ENCODE peak calls at places on chromosomes 7 and 10, in six cellular contexts. One of them, this sample, is unnamed. For H3K36me3, the result is how much of the 10 kb centered on the place peaks cover.

GRCh38 chr10:12729885-12730284 is 271.6 kb downstream of the CCDC3 start:
- DNase-seq in body of pancreas: no peak
- DNase-seq in psoas muscle: no peak
- DNase-seq in right lobe of liver: no peak
- DNase-seq in tibial nerve: no peak
- DNase-seq in mesenchymal stem cell: no peak
- DNase-seq in this sample: no peak

GRCh38 chr7:98681951-98682350 is 64.9 kb downstream of the NPTX2 start:
- DNase-seq in psoas muscle: no peak
- DNase-seq in mesenchymal stem cell: no peak
- DNase-seq in body of pancreas: no peak
- DNase-seq in tibial nerve: no peak
- DNase-seq in right lobe of liver: no peak
- DNase-seq in this sample: no peak

GRCh38 chr10:22475527-22475856 is 130.2 kb downstream of the SPAG6 start:
- DNase-seq in mesenchymal stem cell: no peak
- DNase-seq in body of pancreas: no peak
- DNase-seq in psoas muscle: no peak
- DNase-seq in tibial nerve: no peak
- DNase-seq in right lobe of liver: no peak
- DNase-seq in this sample: no peak

GRCh38 chr7:51847461-51848134 is 531.0 kb upstream of the COBL start:
- DNase-seq in tibial nerve: no peak
- DNase-seq in mesenchymal stem cell: no peak
- DNase-seq in body of pancreas: no peak
- DNase-seq in right lobe of liver: no peak
- DNase-seq in psoas muscle: no peak
- DNase-seq in this sample: no peak

GRCh38 chr10:81116990-81117389 is 579.3 kb downstream of the SH2D4B start:
- DNase-seq in body of pancreas: no peak
- DNase-seq in right lobe of liver: no peak
- DNase-seq in psoas muscle: no peak
- DNase-seq in mesenchymal stem cell: no peak
- DNase-seq in tibial nerve: no peak
- DNase-seq in this sample: no peak

GRCh38 chr7:133562617-133563016 is 309.7 kb downstream of the EXOC4 start:
- DNase-seq in mesenchymal stem cell: no peak
- DNase-seq in right lobe of liver: no peak
- DNase-seq in psoas muscle: no peak
- DNase-seq in body of pancreas: no peak
- DNase-seq in tibial nerve: no peak
- DNase-seq in this sample: no peak

GRCh38 chr10:130455791-130456190 is 319.6 kb downstream of the GLRX3 start:
- DNase-seq in mesenchymal stem cell: no peak
- DNase-seq in tibial nerve: no peak
- DNase-seq in right lobe of liver: no peak
- DNase-seq in body of pancreas: no peak
- DNase-seq in psoas muscle: no peak
- DNase-seq in this sample: no peak

GRCh38 chr10:30127120-30127541 is 67.7 kb upstream of the JCAD start:
- DNase-seq in right lobe of liver: no peak
- DNase-seq in mesenchymal stem cell: no peak
- DNase-seq in tibial nerve: no peak
- DNase-seq in psoas muscle: peak
- DNase-seq in body of pancreas: no peak
- DNase-seq in this sample: no peak

GRCh38 chr10:2329082-2329481 is 591.8 kb upstream of the ADARB2 start:
- DNase-seq in psoas muscle: no peak
- DNase-seq in tibial nerve: no peak
- DNase-seq in right lobe of liver: no peak
- DNase-seq in body of pancreas: no peak
- DNase-seq in mesenchymal stem cell: no peak
- DNase-seq in this sample: no peak

GRCh38 chr7:94655884-94656657 is at the start of gene SGCE:
- DNase-seq in tibial nerve: peak
- DNase-seq in psoas muscle: peak
- DNase-seq in body of pancreas: peak
- DNase-seq in right lobe of liver: peak
- DNase-seq in mesenchymal stem cell: peak
- DNase-seq in this sample: peak

GRCh38 chr7:96720843-96721242 is 11.2 kb upstream of the SEM1 start:
- DNase-seq in psoas muscle: no peak
- DNase-seq in body of pancreas: no peak
- DNase-seq in mesenchymal stem cell: no peak
- DNase-seq in right lobe of liver: no peak
- DNase-seq in tibial nerve: peak
- DNase-seq in this sample: no peak

GRCh38 chr7:77351539-77352004 is 64.6 kb downstream of the GSAP start:
- DNase-seq in psoas muscle: no peak
- DNase-seq in right lobe of liver: no peak
- DNase-seq in body of pancreas: no peak
- DNase-seq in mesenchymal stem cell: no peak
- DNase-seq in tibial nerve: no peak
- DNase-seq in this sample: peak

GRCh38 chr10:63710703-63711102 is 189.5 kb downstream of the REEP3 start:
- DNase-seq in right lobe of liver: no peak
- DNase-seq in psoas muscle: no peak
- DNase-seq in mesenchymal stem cell: no peak
- DNase-seq in body of pancreas: no peak
- DNase-seq in tibial nerve: no peak
- DNase-seq in this sample: no peak

GRCh38 chr10:93333278-93333978 is 148.7 kb downstream of the MYOF start:
- DNase-seq in mesenchymal stem cell: no peak
- DNase-seq in psoas muscle: no peak
- DNase-seq in tibial nerve: no peak
- DNase-seq in body of pancreas: no peak
- DNase-seq in right lobe of liver: no peak
- DNase-seq in this sample: no peak

GRCh38 chr7:157928171-157928794 is 591.5 kb downstream of the DNAJB6 start:
- DNase-seq in right lobe of liver: no peak
- DNase-seq in psoas muscle: no peak
- DNase-seq in body of pancreas: no peak
- DNase-seq in tibial nerve: no peak
- DNase-seq in mesenchymal stem cell: no peak
- DNase-seq in this sample: no peak

GRCh38 chr10:36003031-36003600 is 361.0 kb upstream of the FZD8 start:
- DNase-seq in psoas muscle: no peak
- DNase-seq in mesenchymal stem cell: no peak
- DNase-seq in tibial nerve: no peak
- DNase-seq in body of pancreas: no peak
- DNase-seq in right lobe of liver: no peak
- DNase-seq in this sample: no peak

GRCh38 chr10:47145290-47145934 is 154.6 kb upstream of the GDF10 start:
- DNase-seq in tibial nerve: no peak
- DNase-seq in body of pancreas: no peak
- DNase-seq in psoas muscle: no peak
- DNase-seq in mesenchymal stem cell: no peak
- DNase-seq in right lobe of liver: no peak
- DNase-seq in this sample: no peak

DNA sequence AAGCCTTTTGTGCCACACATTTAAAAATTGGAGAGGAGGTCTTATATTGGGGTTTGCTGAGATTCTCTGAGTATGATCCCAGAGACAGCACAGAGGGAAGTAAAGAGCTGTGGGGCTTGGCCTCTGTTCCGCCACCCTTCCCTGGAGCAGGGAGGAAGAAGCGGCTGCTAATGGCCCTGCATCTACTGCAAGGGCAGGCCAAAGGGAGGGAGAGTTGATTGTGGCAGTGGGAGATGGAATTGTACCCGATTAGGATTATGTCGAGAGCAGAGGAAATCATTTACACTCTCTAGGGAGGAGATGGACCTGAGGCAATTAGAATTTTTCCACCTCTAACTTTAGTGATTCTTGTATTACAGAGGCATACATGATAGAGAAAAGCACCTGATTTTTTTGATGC is 28.8 kb downstream of the CYP17A1 start:
- DNase-seq in right lobe of liver: no peak
- DNase-seq in psoas muscle: no peak
- DNase-seq in tibial nerve: no peak
- DNase-seq in body of pancreas: no peak
- DNase-seq in mesenchymal stem cell: no peak
- DNase-seq in this sample: no peak
- H3K36me3 ChIP-seq in right lobe of liver: under half
- H3K36me3 ChIP-seq in psoas muscle: half or more
- H3K36me3 ChIP-seq in tibial nerve: under half
- H3K36me3 ChIP-seq in body of pancreas: under half
- H3K36me3 ChIP-seq in mesenchymal stem cell: half or more
- H3K36me3 ChIP-seq in this sample: under half

GRCh38 chr7:696426-697258 is 29.9 kb upstream of the DNAAF5 start:
- DNase-seq in right lobe of liver: no peak
- DNase-seq in mesenchymal stem cell: no peak
- DNase-seq in psoas muscle: no peak
- DNase-seq in tibial nerve: no peak
- DNase-seq in body of pancreas: no peak
- DNase-seq in this sample: no peak

GRCh38 chr7:701086-701671 is 25.3 kb upstream of the DNAAF5 start:
- DNase-seq in body of pancreas: no peak
- DNase-seq in tibial nerve: no peak
- DNase-seq in psoas muscle: no peak
- DNase-seq in right lobe of liver: no peak
- DNase-seq in mesenchymal stem cell: no peak
- DNase-seq in this sample: no peak

GRCh38 chr7:697259-697615 is 29.3 kb upstream of the DNAAF5 start:
- DNase-seq in right lobe of liver: no peak
- DNase-seq in psoas muscle: no peak
- DNase-seq in body of pancreas: no peak
- DNase-seq in tibial nerve: no peak
- DNase-seq in mesenchymal stem cell: no peak
- DNase-seq in this sample: no peak

GRCh38 chr7:698515-699259 is 27.8 kb upstream of the DNAAF5 start:
- DNase-seq in tibial nerve: no peak
- DNase-seq in psoas muscle: no peak
- DNase-seq in right lobe of liver: no peak
- DNase-seq in mesenchymal stem cell: no peak
- DNase-seq in body of pancreas: no peak
- DNase-seq in this sample: no peak

GRCh38 chr7:699260-700170 is 27.0 kb upstream of the DNAAF5 start:
- DNase-seq in psoas muscle: no peak
- DNase-seq in body of pancreas: no peak
- DNase-seq in right lobe of liver: no peak
- DNase-seq in tibial nerve: no peak
- DNase-seq in mesenchymal stem cell: no peak
- DNase-seq in this sample: no peak
- H3K27ac ChIP-seq in psoas muscle: no peak
- H3K27ac ChIP-seq in body of pancreas: no peak
- H3K27ac ChIP-seq in right lobe of liver: no peak
- H3K27ac ChIP-seq in tibial nerve: no peak
- H3K27ac ChIP-seq in mesenchymal stem cell: no peak
- H3K27ac ChIP-seq in this sample: no peak

GRCh38 chr10:5876181-5876768 is 13.4 kb downstream of the ANKRD16 start:
- DNase-seq in mesenchymal stem cell: no peak
- DNase-seq in body of pancreas: no peak
- DNase-seq in tibial nerve: peak
- DNase-seq in psoas muscle: no peak
- DNase-seq in right lobe of liver: no peak
- DNase-seq in this sample: no peak
- H3K4me3 ChIP-seq in mesenchymal stem cell: peak
- H3K4me3 ChIP-seq in body of pancreas: no peak
- H3K4me3 ChIP-seq in tibial nerve: no peak
- H3K4me3 ChIP-seq in psoas muscle: no peak
- H3K4me3 ChIP-seq in right lobe of liver: no peak
- H3K4me3 ChIP-seq in this sample: no peak

GRCh38 chr10:110123594-110123993 is 83.8 kb upstream of the MXI1 start:
- DNase-seq in tibial nerve: no peak
- DNase-seq in psoas muscle: no peak
- DNase-seq in mesenchymal stem cell: no peak
- DNase-seq in right lobe of liver: no peak
- DNase-seq in body of pancreas: no peak
- DNase-seq in this sample: no peak
- H3K36me3 ChIP-seq in tibial nerve: half or more
- H3K36me3 ChIP-seq in psoas muscle: under half
- H3K36me3 ChIP-seq in mesenchymal stem cell: half or more
- H3K36me3 ChIP-seq in right lobe of liver: under half
- H3K36me3 ChIP-seq in body of pancreas: under half
- H3K36me3 ChIP-seq in this sample: under half

GRCh38 chr10:49288341-49289065 is 10.5 kb upstream of the C10orf71 start:
- DNase-seq in body of pancreas: no peak
- DNase-seq in psoas muscle: no peak
- DNase-seq in mesenchymal stem cell: no peak
- DNase-seq in right lobe of liver: no peak
- DNase-seq in tibial nerve: no peak
- DNase-seq in this sample: no peak
- H3K27ac ChIP-seq in body of pancreas: no peak
- H3K27ac ChIP-seq in psoas muscle: peak
- H3K27ac ChIP-seq in mesenchymal stem cell: no peak
- H3K27ac ChIP-seq in right lobe of liver: no peak
- H3K27ac ChIP-seq in tibial nerve: no peak
- H3K27ac ChIP-seq in this sample: no peak

GRCh38 chr7:46198691-46199090 is 277.6 kb upstream of the IGFBP3 start:
- DNase-seq in body of pancreas: no peak
- DNase-seq in psoas muscle: no peak
- DNase-seq in right lobe of liver: no peak
- DNase-seq in tibial nerve: no peak
- DNase-seq in mesenchymal stem cell: no peak
- DNase-seq in this sample: no peak
- H3K4me3 ChIP-seq in body of pancreas: no peak
- H3K4me3 ChIP-seq in psoas muscle: no peak
- H3K4me3 ChIP-seq in right lobe of liver: no peak
- H3K4me3 ChIP-seq in tibial nerve: no peak
- H3K4me3 ChIP-seq in mesenchymal stem cell: no peak
- H3K4me3 ChIP-seq in this sample: no peak